ENCODE peak calls at places on chromosomes 6 and 20, in nine cellular contexts. T, B, C, F, M, Y, A, E and D are unnamed samples.

GRCh38 chr6:147005499-147005898 is 198.7 kb upstream of the STXBP5 start:
- DNase-seq in T (no peak), B (no peak), C (no peak), F (no peak), M (no peak), Y (no peak), A (no peak), E (no peak), D (no peak)

GRCh38 chr6:67880939-67881705 is 754.0 kb upstream of the ADGRB3 start:
- DNase-seq in T (no peak), B (peak; percentile 31), C (no peak), F (no peak), M (no peak), Y (no peak), A (peak; percentile 50), E (no peak), D (peak; percentile 26)

GRCh38 chr6:34610819-34611477 is 54.8 kb upstream of the SPDEF start:
- DNase-seq in T (no peak), B (peak; percentile 91), C (peak; percentile 48), F (no peak), M (no peak), Y (no peak), A (peak; percentile 76), E (no peak), D (peak; percentile 42)

GRCh38 chr20:53672484-53673129 is 79.0 kb upstream of the ZNF217 start:
- DNase-seq in T (no peak), B (peak; percentile 48), C (no peak), F (no peak), M (no peak), Y (no peak), A (peak; percentile 73), E (no peak), D (peak; percentile 34)

GRCh38 chr20:59006864-59007757 is at the start of gene CTSZ:
- DNase-seq in T (peak; percentile 23), B (peak; percentile 78), C (peak; percentile 81), F (peak; percentile 65), M (no peak), Y (peak; percentile 34), A (no peak), E (no peak), D (peak; percentile 62)

GRCh38 chr20:50308513-50309279 is 118.1 kb downstream of the CEBPB start:
- DNase-seq in T (no peak), B (peak; percentile 99), C (peak; percentile 93), F (no peak), M (no peak), Y (no peak), A (peak; percentile 96), E (no peak), D (peak; percentile 98)

GRCh38 chr20:33757046-33757445 is 25.2 kb downstream of the ZNF341 start:
- DNase-seq in T (no peak), B (no peak), C (no peak), F (no peak), M (no peak), Y (no peak), A (no peak), E (no peak), D (no peak)

GRCh38 chr20:3712279-3712873 is at the start of gene SIGLEC1:
- DNase-seq in T (no peak), B (no peak), C (no peak), F (no peak), M (no peak), Y (no peak), A (no peak), E (no peak), D (no peak)

GRCh38 chr6:29737707-29738630 is 14.7 kb downstream of the HLA-F start:
- DNase-seq in T (peak; percentile 73), B (peak; percentile 83), C (peak; percentile 77), F (peak; percentile 42), M (peak; percentile 60), Y (no peak), A (peak; percentile 57), E (no peak), D (peak; percentile 60)

GRCh38 chr6:170464524-170464979 is 88.6 kb downstream of the PSMB1 start:
- DNase-seq in T (no peak), B (no peak), C (no peak), F (no peak), M (no peak), Y (no peak), A (no peak), E (no peak), D (no peak)

GRCh38 chr6:160065200-160065599 is 56.4 kb upstream of the SLC22A1 start:
- DNase-seq in T (no peak), B (no peak), C (no peak), F (no peak), M (no peak), Y (no peak), A (no peak), E (no peak), D (no peak)

GRCh38 chr20:2102585-2103453 is 1.2 kb downstream of the STK35 start:
- DNase-seq in T (peak; percentile 81), B (peak; percentile 92), C (peak; percentile 90), F (peak; percentile 87), M (peak; percentile 78), Y (peak; percentile 65), A (peak; percentile 93), E (peak; percentile 84), D (peak; percentile 94)

GRCh38 chr20:35700625-35701148 is 1.5 kb downstream of the ROMO1 start:
- DNase-seq in T (no peak), B (peak; percentile 34), C (no peak), F (no peak), M (no peak), Y (no peak), A (no peak), E (no peak), D (no peak)

GRCh38 chr20:32474967-32475819 is 109.9 kb downstream of the NOL4L start:
- DNase-seq in T (no peak), B (peak; percentile 99), C (peak; percentile 99), F (no peak), M (no peak), Y (no peak), A (peak; percentile 98), E (no peak), D (peak; percentile 98)

GRCh38 chr6:23244300-23244699 is 674.9 kb downstream of the HDGFL1 start:
- DNase-seq in T (no peak), B (peak; percentile 83), C (peak; percentile 5), F (no peak), M (no peak), Y (no peak), A (peak; percentile 50), E (no peak), D (no peak)

GRCh38 chr6:134676307-134677281 is 273.3 kb downstream of the ALDH8A1 start:
- DNase-seq in T (no peak), B (peak; percentile 50), C (no peak), F (no peak), M (no peak), Y (no peak), A (peak; percentile 95), E (no peak), D (peak; percentile 81)

GRCh38 chr6:33313105-33313708 is 671 bp downstream of the TAPBP start:
- DNase-seq in T (peak; percentile 33), B (peak; percentile 65), C (peak; percentile 27), F (peak; percentile 54), M (no peak), Y (no peak), A (peak; percentile 36), E (peak; percentile 31), D (peak; percentile 65)

GRCh38 chr20:41524980-41525613 is 93.1 kb downstream of the CHD6 start:
- DNase-seq in T (no peak), B (peak; percentile 66), C (peak; percentile 55), F (no peak), M (no peak), Y (no peak), A (peak; percentile 30), E (peak; percentile 17), D (peak; percentile 77)

GRCh38 chr20:30811896-30812671 is 445.4 kb upstream of the DEFB115 start:
- DNase-seq in T (no peak), B (peak; percentile 63), C (peak; percentile 19), F (no peak), M (no peak), Y (no peak), A (peak; percentile 59), E (no peak), D (peak; percentile 59)

GRCh38 chr6:99393366-99393697 is 663 bp downstream of the COQ3 start:
- DNase-seq in T (no peak), B (no peak), C (no peak), F (no peak), M (no peak), Y (no peak), A (no peak), E (no peak), D (no peak)